ENCODE peak calls at places on chromosome 10, in nine cellular contexts. M is fibroblast of mammary gland; J is activated B cell treated with CpG ODN at 0.5 μM for 24 hours; U is endothelial cell; X is activated CD8-positive, alpha-beta T cell treated with anti-CD3 and anti-CD28 coated beads for 36 hours; V is cardiac muscle cell; S is stomach; B is WERI-Rb-1; D is GM20000. T is an unnamed sample.
A peak's percentile ranks its signal among the peaks of the same experiment; 100 is the strongest.

GRCh38 chr10:133135116-133135465 is 24.9 kb upstream of the KNDC1 start:
- DNase-seq in S (no peak), J (no peak), X (no peak), V (no peak), U (no peak), B (no peak), D (no peak), M (no peak), T (no peak)

GRCh38 chr10:63711866-63712716 is 190.9 kb downstream of the REEP3 start:
- DNase-seq in U (no peak), M (peak; percentile 100), V (peak; percentile 95), J (no peak), D (no peak), X (no peak), B (peak; percentile 48), S (peak; percentile 99), T (peak; percentile 97)

GRCh38 chr10:14660872-14661271 is 113.8 kb downstream of the FAM107B start:
- DNase-seq in S (no peak), X (no peak), V (no peak), U (no peak), D (no peak), M (no peak), B (no peak), J (no peak), T (no peak)

GRCh38 chr10:22229756-22230330 is 12.0 kb upstream of the EBLN1 start:
- DNase-seq in V (peak; percentile 38), U (no peak), M (no peak), B (no peak), S (no peak), D (no peak), J (no peak), X (no peak), T (peak; percentile 44)

GRCh38 chr10:75495434-75496190 is 64.2 kb downstream of the LRMDA start:
- DNase-seq in X (no peak), B (no peak), S (no peak), U (no peak), V (no peak), M (no peak), J (no peak), D (no peak), T (no peak)

GRCh38 chr10:102593074-102593803 is 51.0 kb upstream of the TRIM8 start:
- DNase-seq in D (no peak), U (no peak), S (no peak), V (no peak), B (no peak), J (no peak), M (peak; percentile 73), X (no peak), T (no peak)

GRCh38 chr10:51964630-51965029 is 265.2 kb upstream of the CSTF2T start:
- DNase-seq in X (no peak), J (no peak), M (peak; percentile 3), V (no peak), S (no peak), B (no peak), U (no peak), D (no peak), T (peak; percentile 24)

GRCh38 chr10:117175215-117175900 is 21.9 kb upstream of the KCNK18 start:
- DNase-seq in V (no peak), X (peak; percentile 33), U (peak; percentile 26), D (peak; percentile 39), M (no peak), J (peak; percentile 25), S (no peak), B (peak; percentile 23), T (no peak)

GRCh38 chr10:100725041-100725440 is 20.3 kb upstream of the PAX2 start:
- DNase-seq in J (no peak), U (no peak), X (no peak), B (no peak), M (no peak), V (peak; percentile 50), S (no peak), D (no peak), T (peak; percentile 72)

GRCh38 chr10:44051584-44052385 is 333.1 kb downstream of the CXCL12 start:
- DNase-seq in V (peak; percentile 76), M (peak; percentile 86), S (no peak), U (no peak), B (no peak), J (no peak), X (no peak), D (no peak), T (peak; percentile 66)

GRCh38 chr10:89086801-89087513 is 96.4 kb downstream of the FAS start:
- DNase-seq in U (no peak), J (no peak), D (no peak), B (no peak), X (peak; percentile 66), V (peak; percentile 88), S (peak; percentile 39), M (peak; percentile 98), T (peak; percentile 77)

GRCh38 chr10:3040069-3040468 is 27.3 kb upstream of the PFKP start:
- DNase-seq in S (no peak), X (no peak), B (no peak), D (no peak), M (no peak), J (no peak), U (no peak), V (no peak), T (no peak)

GRCh38 chr10:74047871-74048270 is 50.0 kb downstream of the VCL start:
- DNase-seq in B (no peak), D (no peak), J (no peak), U (no peak), V (peak; percentile 51), M (peak; percentile 67), X (no peak), S (no peak), T (peak; percentile 82)

DNA sequence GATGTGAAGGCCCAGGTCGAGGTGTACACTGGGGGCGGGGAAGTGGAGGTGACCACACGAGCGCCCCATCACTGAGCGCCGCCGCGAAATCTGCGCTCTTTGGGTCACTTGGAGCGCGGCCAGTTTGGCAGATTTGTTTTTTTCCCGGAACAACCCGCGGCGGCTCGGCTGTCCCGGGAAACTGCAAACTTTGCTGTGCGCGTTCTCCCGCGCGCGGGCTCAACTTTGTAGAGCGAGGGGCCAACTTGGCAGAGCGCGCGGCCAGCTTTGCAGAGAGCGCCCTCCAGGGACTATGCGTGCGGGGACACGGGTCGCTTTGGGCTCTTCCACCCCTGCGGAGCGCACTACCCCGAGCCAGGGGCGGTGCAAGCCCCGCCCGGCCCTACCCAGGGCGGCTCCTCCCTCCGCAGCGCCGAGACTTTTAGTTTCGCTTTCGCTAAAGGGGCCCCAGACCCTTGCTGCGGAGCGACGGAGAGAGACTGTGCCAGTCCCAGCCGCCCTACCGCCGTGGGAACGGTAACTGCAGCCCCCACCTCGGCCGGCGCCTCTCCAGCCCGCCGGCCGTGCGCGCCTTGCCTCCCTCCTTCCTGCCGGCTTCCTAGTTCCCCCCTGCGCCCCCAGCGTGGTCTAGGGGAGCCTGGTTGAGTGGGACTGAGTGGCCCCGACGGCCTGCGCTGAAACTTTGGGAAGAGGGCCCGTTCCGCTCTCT is at the start of gene CASP7:
- DNase-seq in M (peak; percentile 69), V (peak; percentile 80), S (peak; percentile 81), J (peak; percentile 70), B (peak; percentile 87), D (peak; percentile 86), X (peak; percentile 90), U (peak; percentile 72), T (peak; percentile 68)
- TF ChIP-seq CTCF in M (no peak), V (no peak), S (no peak), J (no peak), B (peak; percentile 66), D (peak; percentile 53), X (no peak), U (no peak), T (no peak)

GRCh38 chr10:230758-231157 is 95.5 kb downstream of the ZMYND11 start:
- DNase-seq in V (no peak), S (no peak), X (no peak), B (no peak), D (no peak), J (no peak), M (peak; percentile 15), U (peak; percentile 5), T (no peak)
- TF ChIP-seq CTCF in V (peak; percentile 38), S (no peak), X (peak; percentile 70), B (peak; percentile 29), D (no peak), J (no peak), M (peak; percentile 48), U (peak; percentile 75), T (peak; percentile 46)

GRCh38 chr10:98536551-98536950 is 89.8 kb upstream of the HPS1 start:
- DNase-seq in M (peak; percentile 38), S (no peak), U (no peak), X (no peak), V (no peak), D (no peak), B (no peak), J (no peak), T (no peak)
- TF ChIP-seq CTCF in M (peak; percentile 1), S (no peak), U (no peak), X (no peak), V (no peak), D (no peak), B (no peak), J (no peak), T (no peak)

GRCh38 chr10:7412482-7413251 is 1.8 kb upstream of the SFMBT2 start:
- DNase-seq in D (peak; percentile 62), X (peak; percentile 66), U (peak; percentile 55), B (no peak), J (no peak), M (no peak), V (no peak), S (no peak), T (no peak)

GRCh38 chr10:7421519-7421918 is 10.7 kb upstream of the SFMBT2 start:
- DNase-seq in D (no peak), B (no peak), X (no peak), U (no peak), M (peak; percentile 16), J (no peak), S (no peak), V (no peak), T (no peak)

GRCh38 chr10:7419998-7420397 is 9.2 kb upstream of the SFMBT2 start:
- DNase-seq in B (no peak), V (no peak), X (no peak), S (no peak), D (no peak), U (no peak), M (no peak), J (no peak), T (no peak)

GRCh38 chr10:7417807-7418206 is 7.0 kb upstream of the SFMBT2 start:
- DNase-seq in X (peak; percentile 20), B (no peak), V (no peak), D (no peak), S (no peak), J (no peak), M (no peak), U (no peak), T (no peak)

DNA sequence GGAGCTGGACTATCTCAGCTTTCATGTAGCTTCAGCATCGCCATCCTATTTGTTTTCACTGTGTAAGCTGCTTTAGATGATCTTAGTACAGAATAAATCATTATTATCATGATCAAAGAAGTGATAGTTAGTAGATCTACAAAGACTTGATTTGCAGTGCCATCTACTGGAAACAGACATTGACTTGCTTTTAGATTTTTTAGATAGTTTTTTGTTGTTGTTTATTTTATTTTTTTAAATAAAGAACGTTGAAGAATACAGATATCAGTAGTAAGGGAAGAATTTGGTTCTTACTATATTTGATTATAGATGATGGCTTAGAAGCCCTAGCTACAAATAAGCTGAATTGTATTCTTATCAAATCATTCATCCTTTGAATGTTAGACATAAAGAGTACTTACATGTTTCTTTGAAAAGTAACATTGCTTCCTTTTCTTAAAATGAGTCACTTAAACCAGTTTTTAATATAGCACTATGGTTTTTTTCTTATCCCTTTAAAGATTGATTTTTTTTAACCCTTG is 6.3 kb upstream of the SFMBT2 start:
- DNase-seq in S (no peak), M (peak; percentile 71), V (peak; percentile 59), U (no peak), J (no peak), X (no peak), D (no peak), B (no peak), T (peak; percentile 71)
- TF ChIP-seq CTCF in S (no peak), M (peak; percentile 56), V (peak; percentile 41), U (no peak), J (no peak), X (peak; percentile 73), D (peak; percentile 21), B (no peak), T (peak; percentile 43)

T was measured in fibroblast of the aortic adventitia.